ENCODE peak calls at places on chromosomes 11 and 22, in nine cellular contexts. U is aorta; M is C1 segment of cervical spinal cord; G is CD4-positive, alpha-beta T cell; K is Ammon's horn; S is CD8-positive, alpha-beta T cell; N is activated naive CD4-positive, alpha-beta T cell; X is GM13976; R is cardiac muscle cell. O is an unnamed sample.

GRCh38 chr22:32754413-32755041 is 47.0 kb upstream of the TIMP3 start:
- DNase-seq in U (no peak), M (no peak), G (no peak), K (no peak), S (no peak), N (no peak), X (no peak), R (peak), O (no peak)

GRCh38 chr22:43088979-43089717 is at the start of gene TTLL1:
- DNase-seq in U (peak), M (peak), G (peak), K (peak), S (peak), N (peak), X (peak), R (peak), O (no peak)

GRCh38 chr11:68550485-68550817 is 89.9 kb downstream of the PPP6R3 start:
- DNase-seq in U (no peak), M (no peak), G (no peak), K (no peak), S (no peak), N (no peak), X (no peak), R (peak), O (no peak)

GRCh38 chr11:125166347-125166841 is 1.8 kb downstream of the PKNOX2 start:
- DNase-seq in U (no peak), M (peak), G (no peak), K (no peak), S (no peak), N (no peak), X (no peak), R (peak), O (no peak)

GRCh38 chr11:30016588-30017363 is at the start of gene KCNA4:
- DNase-seq in U (peak), M (no peak), G (no peak), K (peak), S (no peak), N (no peak), X (no peak), R (peak), O (no peak)

GRCh38 chr11:29435421-29435820 is 581.4 kb downstream of the KCNA4 start:
- DNase-seq in U (no peak), M (no peak), G (no peak), K (no peak), S (no peak), N (no peak), X (no peak), R (peak), O (no peak)

GRCh38 chr11:75365711-75366181 is 14.3 kb upstream of the ARRB1 start:
- DNase-seq in U (peak), M (no peak), G (no peak), K (no peak), S (no peak), N (no peak), X (no peak), R (peak), O (no peak)

GRCh38 chr22:42231929-42232328 is 38.5 kb downstream of the TCF20 start:
- DNase-seq in U (no peak), M (no peak), G (no peak), K (no peak), S (no peak), N (no peak), X (no peak), R (no peak), O (no peak)

GRCh38 chr11:103529217-103529684 is 420.0 kb downstream of the DYNC2H1 start:
- DNase-seq in U (no peak), M (no peak), G (no peak), K (no peak), S (no peak), N (no peak), X (no peak), R (peak), O (peak)

GRCh38 chr11:31779268-31779879 is 31.7 kb downstream of the PAX6 start:
- DNase-seq in U (no peak), M (no peak), G (no peak), K (no peak), S (no peak), N (no peak), X (no peak), R (no peak), O (peak)

GRCh38 chr22:37088750-37089408 is 20.6 kb downstream of the TMPRSS6 start:
- DNase-seq in U (no peak), M (no peak), G (no peak), K (no peak), S (no peak), N (no peak), X (peak), R (no peak), O (no peak)

GRCh38 chr22:23518381-23519187 is 61.5 kb downstream of the IGLL1 start:
- DNase-seq in U (no peak), M (no peak), G (no peak), K (no peak), S (no peak), N (no peak), X (no peak), R (no peak), O (no peak)

GRCh38 chr11:92782806-92783205 is 186.6 kb upstream of the MTNR1B start:
- DNase-seq in U (no peak), M (no peak), G (no peak), K (no peak), S (no peak), N (no peak), X (no peak), R (no peak), O (no peak)

GRCh38 chr11:128741928-128742327 is 48.1 kb downstream of the FLI1 start:
- DNase-seq in U (no peak), M (no peak), G (no peak), K (no peak), S (no peak), N (no peak), X (no peak), R (no peak), O (no peak)

GRCh38 chr22:39363751-39364484 is 14.1 kb downstream of the SYNGR1 start:
- DNase-seq in U (no peak), M (no peak), G (no peak), K (no peak), S (no peak), N (no peak), X (no peak), R (peak), O (no peak)

GRCh38 chr11:120182790-120183491 is 27.9 kb upstream of the OAF start:
- DNase-seq in U (no peak), M (no peak), G (no peak), K (no peak), S (no peak), N (no peak), X (no peak), R (no peak), O (no peak)

GRCh38 chr11:69053169-69053477 is 4.4 kb downstream of the TPCN2 start:
- DNase-seq in U (no peak), M (no peak), G (no peak), K (no peak), S (no peak), N (no peak), X (no peak), R (no peak), O (no peak)

GRCh38 chr11:116257871-116258270 is 514.9 kb downstream of the BUD13 start:
- DNase-seq in U (no peak), M (no peak), G (no peak), K (no peak), S (no peak), N (no peak), X (no peak), R (no peak), O (no peak)

GRCh38 chr11:69912911-69913451 is 93.8 kb upstream of the FGF3 start:
- DNase-seq in U (peak), M (no peak), G (no peak), K (no peak), S (no peak), N (no peak), X (no peak), R (no peak), O (no peak)

GRCh38 chr11:129933866-129934265 is 38.5 kb upstream of the NFRKB start:
- DNase-seq in U (no peak), M (no peak), G (no peak), K (no peak), S (no peak), N (no peak), X (no peak), R (no peak), O (no peak)

GRCh38 chr22:22168190-22168940 is 76.2 kb upstream of the VPREB1 start:
- DNase-seq in U (no peak), M (no peak), G (no peak), K (no peak), S (no peak), N (no peak), X (peak), R (peak), O (no peak)

GRCh38 chr22:43098356-43098755 is 9.2 kb upstream of the TTLL1 start:
- DNase-seq in U (no peak), M (no peak), G (no peak), K (no peak), S (no peak), N (no peak), X (no peak), R (peak), O (no peak)

GRCh38 chr11:19597876-19598275 is 114.8 kb upstream of the NAV2 start:
- DNase-seq in U (peak), M (no peak), G (no peak), K (no peak), S (no peak), N (no peak), X (no peak), R (no peak), O (no peak)

GRCh38 chr11:34926101-34926830 is 9.8 kb downstream of the PDHX start:
- DNase-seq in U (no peak), M (no peak), G (no peak), K (peak), S (no peak), N (no peak), X (peak), R (peak), O (no peak)

GRCh38 chr11:131866535-131867400 is 496.4 kb downstream of the NTM start:
- DNase-seq in U (no peak), M (no peak), G (no peak), K (no peak), S (no peak), N (no peak), X (no peak), R (no peak), O (no peak)

GRCh38 chr11:13238879-13239514 is 38.6 kb upstream of the BMAL1 start:
- DNase-seq in U (peak), M (peak), G (peak), K (peak), S (peak), N (no peak), X (peak), R (peak), O (no peak)

GRCh38 chr11:75639752-75640151 is 29.1 kb downstream of the MAP6 start:
- DNase-seq in U (peak), M (peak), G (no peak), K (peak), S (no peak), N (no peak), X (no peak), R (peak), O (no peak)

GRCh38 chr11:124758355-124759267 is 3.5 kb downstream of the ESAM start:
- DNase-seq in U (peak), M (peak), G (peak), K (peak), S (peak), N (no peak), X (peak), R (peak), O (no peak)

GRCh38 chr11:69692422-69692821 is 11.4 kb downstream of the FGF19 start:
- DNase-seq in U (no peak), M (no peak), G (no peak), K (no peak), S (no peak), N (no peak), X (no peak), R (no peak), O (no peak)